ENCODE peak calls at places on chromosomes 5 and 9, in six cellular contexts. Z, E, N, K, D and W are unnamed samples.

GRCh38 chr5:113202904-113203716 is 226.5 kb downstream of the DCP2 start:
- DNase-seq in Z (no peak), E (no peak), N (no peak), K (peak; percentile 88), D (no peak), W (peak; percentile 99)

GRCh38 chr5:87121315-87122170 is 146.1 kb upstream of the RASA1 start:
- DNase-seq in Z (peak; percentile 56), E (no peak), N (peak; percentile 90), K (peak; percentile 67), D (peak; percentile 46), W (peak; percentile 40)

GRCh38 chr5:883475-884181 is 9.0 kb downstream of the BRD9 start:
- DNase-seq in Z (no peak), E (no peak), N (no peak), K (no peak), D (no peak), W (no peak)

GRCh38 chr5:36744041-36744677 is 132.4 kb upstream of the NIPBL start:
- DNase-seq in Z (no peak), E (no peak), N (no peak), K (no peak), D (no peak), W (no peak)

GRCh38 chr5:139696894-139697658 is 48.9 kb downstream of the CXXC5 start:
- DNase-seq in Z (peak; percentile 83), E (peak; percentile 66), N (peak; percentile 88), K (peak; percentile 99), D (peak; percentile 93), W (no peak)

GRCh38 chr5:132819468-132819867 is 6.4 kb downstream of the SOWAHA start:
- DNase-seq in Z (no peak), E (no peak), N (no peak), K (no peak), D (no peak), W (no peak)

GRCh38 chr9:90593646-90594045 is 49.0 kb downstream of the DIRAS2 start:
- DNase-seq in Z (no peak), E (no peak), N (no peak), K (no peak), D (no peak), W (no peak)

GRCh38 chr5:145531038-145531734 is 304.0 kb downstream of the PRELID2 start:
- DNase-seq in Z (peak; percentile 45), E (no peak), N (peak; percentile 80), K (peak; percentile 56), D (peak; percentile 58), W (no peak)

GRCh38 chr9:98989036-98990000 is 45.6 kb downstream of the COL15A1 start:
- DNase-seq in Z (peak; percentile 75), E (peak; percentile 36), N (peak; percentile 99), K (peak; percentile 97), D (peak; percentile 95), W (peak; percentile 77)

GRCh38 chr9:89328064-89328463 is 9.8 kb downstream of the SECISBP2 start:
- DNase-seq in Z (no peak), E (no peak), N (no peak), K (no peak), D (no peak), W (no peak)

GRCh38 chr9:626591-626990 is 214.9 kb upstream of the DMRT1 start:
- DNase-seq in Z (no peak), E (no peak), N (peak; percentile 48), K (no peak), D (peak; percentile 24), W (no peak)